ENCODE peak calls at places on chromosomes 12 and 14, in four cellular contexts. One of them, this sample, is unnamed.

GRCh38 chr12:96204381-96204780 is 10.2 kb downstream of the ELK3 start:
- DNase-seq in GM12865: no peak
- DNase-seq in Peyer's patch: no peak
- DNase-seq in brain microvascular endothelial cell: no peak
- DNase-seq in this sample: no peak

GRCh38 chr12:75488553-75488952 is 8.0 kb downstream of the GLIPR1 start:
- DNase-seq in GM12865: peak; percentile 45
- DNase-seq in Peyer's patch: peak; percentile 28
- DNase-seq in brain microvascular endothelial cell: peak; percentile 59
- DNase-seq in this sample: no peak

GRCh38 chr12:69688496-69689427 is 10.3 kb downstream of the BEST3 start:
- DNase-seq in GM12865: peak; percentile 4
- DNase-seq in Peyer's patch: no peak
- DNase-seq in brain microvascular endothelial cell: peak; percentile 96
- DNase-seq in this sample: peak; percentile 87

GRCh38 chr14:105879503-105879866 is 353.1 kb downstream of the TMEM121 start:
- DNase-seq in GM12865: no peak
- DNase-seq in Peyer's patch: peak; percentile 1
- DNase-seq in brain microvascular endothelial cell: no peak
- DNase-seq in this sample: no peak

GRCh38 chr14:98244162-98244948 is 1027.6 kb downstream of the BCL11B start:
- DNase-seq in GM12865: no peak
- DNase-seq in Peyer's patch: no peak
- DNase-seq in brain microvascular endothelial cell: no peak
- DNase-seq in this sample: no peak

GRCh38 chr14:24077086-24077485 is 5.7 kb downstream of the CPNE6 start:
- DNase-seq in GM12865: no peak
- DNase-seq in Peyer's patch: no peak
- DNase-seq in brain microvascular endothelial cell: no peak
- DNase-seq in this sample: no peak

GRCh38 chr12:3431685-3432084 is 59.3 kb upstream of the PRMT8 start:
- DNase-seq in GM12865: no peak
- DNase-seq in Peyer's patch: no peak
- DNase-seq in brain microvascular endothelial cell: no peak
- DNase-seq in this sample: no peak

GRCh38 chr14:99733551-99734405 is 49.7 kb downstream of the CYP46A1 start:
- DNase-seq in GM12865: no peak
- DNase-seq in Peyer's patch: no peak
- DNase-seq in brain microvascular endothelial cell: no peak
- DNase-seq in this sample: no peak

GRCh38 chr14:98935921-98936320 is 336.1 kb downstream of the BCL11B start:
- DNase-seq in GM12865: no peak
- DNase-seq in Peyer's patch: no peak
- DNase-seq in brain microvascular endothelial cell: no peak
- DNase-seq in this sample: no peak

GRCh38 chr12:111417784-111418593 is 12.3 kb downstream of the SH2B3 start:
- DNase-seq in GM12865: no peak
- DNase-seq in Peyer's patch: no peak
- DNase-seq in brain microvascular endothelial cell: no peak
- DNase-seq in this sample: no peak

GRCh38 chr12:97148941-97149559 is 242.0 kb downstream of the NEDD1 start:
- DNase-seq in GM12865: peak; percentile 76
- DNase-seq in Peyer's patch: peak; percentile 47
- DNase-seq in brain microvascular endothelial cell: peak; percentile 22
- DNase-seq in this sample: no peak

GRCh38 chr12:121209221-121209620 is 708 bp upstream of the P2RX4 start:
- DNase-seq in GM12865: no peak
- DNase-seq in Peyer's patch: no peak
- DNase-seq in brain microvascular endothelial cell: no peak
- DNase-seq in this sample: no peak

GRCh38 chr12:15629761-15630160 is 159.4 kb downstream of the EPS8 start:
- DNase-seq in GM12865: no peak
- DNase-seq in Peyer's patch: no peak
- DNase-seq in brain microvascular endothelial cell: no peak
- DNase-seq in this sample: no peak

GRCh38 chr14:91835197-91835919 is 32.0 kb downstream of the TC2N start:
- DNase-seq in GM12865: peak; percentile 29
- DNase-seq in Peyer's patch: no peak
- DNase-seq in brain microvascular endothelial cell: no peak
- DNase-seq in this sample: no peak

GRCh38 chr14:77580964-77581505 is 35.4 kb downstream of the SPTLC2 start:
- DNase-seq in GM12865: peak; percentile 85
- DNase-seq in Peyer's patch: no peak
- DNase-seq in brain microvascular endothelial cell: peak; percentile 35
- DNase-seq in this sample: peak; percentile 36

GRCh38 chr12:131076277-131076676 is 122.6 kb downstream of the ADGRD1 start:
- DNase-seq in GM12865: no peak
- DNase-seq in Peyer's patch: no peak
- DNase-seq in brain microvascular endothelial cell: no peak
- DNase-seq in this sample: no peak

GRCh38 chr14:59511916-59512530 is 27.7 kb downstream of the JKAMP start:
- DNase-seq in GM12865: peak; percentile 24
- DNase-seq in Peyer's patch: no peak
- DNase-seq in brain microvascular endothelial cell: no peak
- DNase-seq in this sample: no peak
- TF ChIP-seq CTCF in GM12865: peak; percentile 60
- TF ChIP-seq CTCF in Peyer's patch: no peak
- TF ChIP-seq CTCF in brain microvascular endothelial cell: peak; percentile 81
- TF ChIP-seq CTCF in this sample: peak; percentile 63

DNA sequence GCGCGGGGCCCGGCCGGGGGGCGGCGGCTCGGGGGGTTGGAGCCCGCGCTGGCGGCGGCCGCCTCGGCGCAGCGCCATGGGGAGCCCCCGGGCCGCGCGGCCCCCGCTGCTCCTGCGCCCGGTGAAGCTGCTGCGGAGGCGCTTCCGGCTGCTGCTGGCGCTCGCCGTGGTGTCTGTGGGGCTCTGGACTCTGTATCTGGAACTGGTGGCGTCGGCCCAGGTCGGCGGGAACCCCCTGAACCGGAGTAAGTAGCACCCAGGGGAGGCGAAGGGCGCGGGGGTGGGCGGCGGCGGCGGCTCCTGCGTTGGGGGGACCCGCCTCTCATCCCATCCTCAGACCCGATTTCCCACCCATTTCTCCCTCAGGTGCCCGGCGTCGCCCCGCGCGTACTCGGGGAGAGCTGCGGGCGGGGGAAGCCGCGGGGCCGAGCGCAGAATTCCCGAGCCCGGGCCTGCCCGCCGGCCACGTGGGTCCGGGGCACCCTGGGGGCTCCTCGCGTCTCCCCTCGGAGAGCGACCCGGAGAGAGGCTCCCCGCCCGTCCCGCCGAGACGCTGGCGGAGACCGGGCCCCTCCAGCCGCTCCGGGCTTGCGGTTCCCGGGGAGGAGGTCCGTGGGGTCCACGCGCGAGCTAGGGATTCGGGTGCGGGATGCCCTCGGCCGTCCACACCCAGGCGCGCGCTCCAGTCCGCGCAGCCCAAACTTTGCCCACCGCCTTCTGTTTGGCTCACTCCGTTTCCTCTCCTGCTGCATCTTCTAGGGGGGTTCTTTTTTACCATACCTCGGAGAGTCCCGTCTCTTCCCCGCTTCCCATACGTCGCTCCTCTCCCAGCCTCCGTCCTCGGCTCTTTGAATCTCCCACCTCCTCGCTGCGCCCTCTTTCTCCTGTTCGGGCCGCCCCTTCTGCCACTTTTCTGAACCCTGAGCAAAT is 827 bp downstream of the B4GALNT3 start:
- DNase-seq in GM12865: peak; percentile 41
- DNase-seq in Peyer's patch: no peak
- DNase-seq in brain microvascular endothelial cell: no peak
- DNase-seq in this sample: no peak
- H3K4me3 ChIP-seq in GM12865: peak overlapping the region; percentile 13
- H3K4me3 ChIP-seq in Peyer's patch: peak overlapping the region; percentile 72
- H3K4me3 ChIP-seq in brain microvascular endothelial cell: peak overlapping the region; percentile 36
- H3K4me3 ChIP-seq in this sample: peak overlapping the region; percentile 27

DNA sequence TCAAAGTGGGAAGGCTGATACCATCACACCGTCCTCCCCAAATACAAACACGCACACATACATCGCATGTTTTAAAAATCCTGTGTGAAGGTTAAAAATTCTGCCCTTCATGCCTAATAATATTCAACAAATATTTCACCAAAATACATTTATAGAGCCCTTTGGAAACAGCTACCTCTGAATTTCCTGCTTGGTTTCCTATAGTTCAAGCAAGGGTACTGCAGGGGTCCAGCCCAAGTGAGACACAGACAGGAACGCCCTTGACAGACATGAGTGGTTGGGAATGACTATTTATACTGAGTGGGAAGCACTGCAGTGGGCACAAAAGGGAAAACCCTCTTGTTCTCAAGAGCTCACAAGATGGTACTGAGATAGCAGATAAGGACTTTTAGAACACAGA is 51.0 kb downstream of the ST8SIA1 start:
- DNase-seq in GM12865: no peak
- DNase-seq in Peyer's patch: no peak
- DNase-seq in brain microvascular endothelial cell: no peak
- DNase-seq in this sample: no peak
- TF ChIP-seq CTCF in GM12865: no peak
- TF ChIP-seq CTCF in Peyer's patch: no peak
- TF ChIP-seq CTCF in brain microvascular endothelial cell: peak; percentile 11
- TF ChIP-seq CTCF in this sample: no peak

GRCh38 chr14:38189930-38190726 is 17.6 kb upstream of the SSTR1 start:
- DNase-seq in GM12865: no peak
- DNase-seq in Peyer's patch: no peak
- DNase-seq in brain microvascular endothelial cell: no peak
- DNase-seq in this sample: no peak
- H3K4me3 ChIP-seq in GM12865: no peak overlapping the region
- H3K4me3 ChIP-seq in Peyer's patch: no peak overlapping the region
- H3K4me3 ChIP-seq in brain microvascular endothelial cell: no peak overlapping the region
- H3K4me3 ChIP-seq in this sample: no peak overlapping the region

This sample was measured in HFF-Myc.